ENCODE peak calls at places on chromosomes 6 and 20, in six cellular contexts. B is left ventricle myocardium inferior, J is heart right ventricle, Y is fibroblast of pulmonary artery, Z is NB4, D is right lobe of liver. R is an unnamed sample.

GRCh38 chr6:125812394-125813231 is 21.9 kb downstream of the NCOA7 start:
- DNase-seq in Y (peak; percentile 98), Z (no peak), B (no peak), D (no peak), J (no peak), R (no peak)

GRCh38 chr6:49151957-49152356 is 311.1 kb downstream of the MMUT start:
- DNase-seq in D (no peak), J (no peak), Z (no peak), Y (no peak), B (no peak), R (no peak)

GRCh38 chr6:35044145-35044745 is 96.9 kb downstream of the TCP11 start:
- DNase-seq in D (peak; percentile 66), B (no peak), Y (peak; percentile 88), Z (peak; percentile 88), J (no peak), R (peak; percentile 88)

GRCh38 chr20:55478739-55479450 is 526.4 kb downstream of the CBLN4 start:
- DNase-seq in D (no peak), B (no peak), J (no peak), Z (no peak), Y (no peak), R (no peak)

GRCh38 chr6:53796791-53797190 is 2.0 kb downstream of the LRRC1 start:
- DNase-seq in Y (no peak), J (no peak), D (no peak), B (no peak), Z (no peak), R (no peak)

GRCh38 chr20:39144757-39145156 is 182.6 kb downstream of the DHX35 start:
- DNase-seq in Z (no peak), D (no peak), J (no peak), B (no peak), Y (no peak), R (no peak)

GRCh38 chr20:62956387-62957135 is 4.1 kb downstream of the SLC17A9 start:
- DNase-seq in D (no peak), Z (no peak), J (no peak), B (no peak), Y (no peak), R (no peak)

GRCh38 chr6:43147289-43147688 is 23.8 kb upstream of the SRF start:
- DNase-seq in B (no peak), Z (no peak), Y (no peak), D (no peak), J (no peak), R (no peak)

GRCh38 chr6:164273491-164273890 is 859.0 kb downstream of the QKI start:
- DNase-seq in B (no peak), D (no peak), J (no peak), Z (peak; percentile 11), Y (peak; percentile 25), R (no peak)

GRCh38 chr6:113998811-113999210 is 27.9 kb upstream of the HDAC2 start:
- DNase-seq in D (no peak), Y (no peak), B (no peak), J (no peak), Z (no peak), R (no peak)

GRCh38 chr6:113999284-113999683 is 28.3 kb upstream of the HDAC2 start:
- DNase-seq in D (no peak), Y (no peak), B (no peak), J (no peak), Z (no peak), R (no peak)

GRCh38 chr6:113997106-113997505 is 26.2 kb upstream of the HDAC2 start:
- DNase-seq in Y (peak; percentile 88), D (no peak), J (no peak), Z (no peak), B (no peak), R (no peak)

GRCh38 chr6:113995632-113996031 is 24.7 kb upstream of the HDAC2 start:
- DNase-seq in Z (no peak), D (no peak), J (peak; percentile 41), Y (peak; percentile 96), B (peak; percentile 32), R (peak; percentile 66)

GRCh38 chr6:113994934-113995342 is 24.0 kb upstream of the HDAC2 start:
- DNase-seq in D (no peak), J (peak; percentile 44), Z (peak; percentile 68), Y (peak; percentile 94), B (no peak), R (peak; percentile 89)
- H3K4me3 ChIP-seq in D (no peak overlapping the region), J (no peak overlapping the region), Z (no peak overlapping the region), Y (no peak overlapping the region), B (no peak overlapping the region), R (no peak overlapping the region)

GRCh38 chr6:56860466-56860865 is 94.4 kb upstream of the BEND6 start:
- DNase-seq in J (no peak), B (no peak), Z (no peak), D (no peak), Y (peak; percentile 44), R (no peak)
- TF ChIP-seq CTCF in J (no peak), B (no peak), Z (no peak), D (no peak), Y (no peak), R (no peak)

GRCh38 chr6:149250982-149251381 is 66.5 kb upstream of the TAB2 start:
- DNase-seq in B (no peak), J (no peak), D (no peak), Z (no peak), Y (no peak), R (no peak)
- H3K4me3 ChIP-seq in B (no peak overlapping the region), J (no peak overlapping the region), D (no peak overlapping the region), Z (no peak overlapping the region), Y (no peak overlapping the region), R (no peak overlapping the region)

DNA sequence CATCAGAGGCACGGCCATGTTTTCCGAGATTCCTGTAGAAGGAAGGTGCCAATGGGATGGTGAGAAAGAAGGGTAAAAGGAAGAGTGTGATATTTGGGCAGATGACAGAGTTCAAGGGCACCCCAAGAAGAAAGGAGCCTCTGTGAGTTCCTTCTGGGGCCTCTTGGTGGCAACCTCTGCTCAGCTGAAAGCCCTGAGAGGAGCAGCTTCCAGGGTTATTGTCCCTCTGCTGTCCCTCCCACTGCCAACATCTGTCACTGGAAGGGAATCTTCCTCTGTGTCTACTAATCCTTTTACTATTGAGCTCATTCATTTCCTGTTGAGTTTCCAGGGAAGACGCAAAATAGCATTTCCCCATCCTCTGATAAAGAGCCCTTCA is 40.0 kb upstream of the KCNK16 start:
- DNase-seq in Y (peak; percentile 10), J (no peak), B (no peak), D (no peak), Z (peak; percentile 16), R (no peak)
- TF ChIP-seq CTCF in Y (no peak), J (no peak), B (no peak), D (no peak), Z (peak; percentile 20), R (no peak)